ENCODE peak calls at places on chromosome 10, in eight cellular contexts. One of them, this sample, is unnamed.

GRCh38 chr10:132714096-132714721 is 71.7 kb downstream of the NKX6-2 start:
- DNase-seq in upper lobe of right lung: no peak
- DNase-seq in CD8-positive, alpha-beta T cell: no peak
- DNase-seq in PC-3: no peak
- DNase-seq in Panc1: no peak
- DNase-seq in stomach: peak; percentile 60
- DNase-seq in heart left ventricle: peak; percentile 58
- DNase-seq in prostate gland: no peak
- DNase-seq in this sample: peak; percentile 93

GRCh38 chr10:110852255-110852896 is 19.4 kb upstream of the PDCD4 start:
- DNase-seq in upper lobe of right lung: no peak
- DNase-seq in CD8-positive, alpha-beta T cell: no peak
- DNase-seq in PC-3: peak; percentile 91
- DNase-seq in Panc1: no peak
- DNase-seq in stomach: peak; percentile 71
- DNase-seq in heart left ventricle: no peak
- DNase-seq in prostate gland: no peak
- DNase-seq in this sample: no peak

GRCh38 chr10:22321831-22322662 is 1.1 kb downstream of the BMI1 start:
- DNase-seq in upper lobe of right lung: peak; percentile 74
- DNase-seq in CD8-positive, alpha-beta T cell: peak; percentile 39
- DNase-seq in PC-3: no peak
- DNase-seq in Panc1: no peak
- DNase-seq in stomach: no peak
- DNase-seq in heart left ventricle: no peak
- DNase-seq in prostate gland: no peak
- DNase-seq in this sample: no peak

GRCh38 chr10:51709324-51709972 is 10.1 kb upstream of the CSTF2T start:
- DNase-seq in upper lobe of right lung: no peak
- DNase-seq in CD8-positive, alpha-beta T cell: no peak
- DNase-seq in PC-3: no peak
- DNase-seq in Panc1: no peak
- DNase-seq in stomach: no peak
- DNase-seq in heart left ventricle: no peak
- DNase-seq in prostate gland: no peak
- DNase-seq in this sample: no peak

GRCh38 chr10:50469288-50469687 is 154.5 kb downstream of the SGMS1 start:
- DNase-seq in upper lobe of right lung: no peak
- DNase-seq in CD8-positive, alpha-beta T cell: no peak
- DNase-seq in PC-3: peak; percentile 71
- DNase-seq in Panc1: no peak
- DNase-seq in stomach: no peak
- DNase-seq in heart left ventricle: no peak
- DNase-seq in prostate gland: no peak
- DNase-seq in this sample: no peak

GRCh38 chr10:73879296-73880173 is 5.2 kb upstream of the CAMK2G start:
- DNase-seq in upper lobe of right lung: peak; percentile 94
- DNase-seq in CD8-positive, alpha-beta T cell: peak; percentile 96
- DNase-seq in PC-3: peak; percentile 100
- DNase-seq in Panc1: peak; percentile 56
- DNase-seq in stomach: peak; percentile 91
- DNase-seq in heart left ventricle: peak; percentile 89
- DNase-seq in prostate gland: peak; percentile 76
- DNase-seq in this sample: peak; percentile 58

GRCh38 chr10:18140149-18140956 is at the start of gene CACNB2:
- DNase-seq in upper lobe of right lung: peak; percentile 72
- DNase-seq in CD8-positive, alpha-beta T cell: no peak
- DNase-seq in PC-3: peak; percentile 10
- DNase-seq in Panc1: no peak
- DNase-seq in stomach: no peak
- DNase-seq in heart left ventricle: peak; percentile 81
- DNase-seq in prostate gland: peak; percentile 60
- DNase-seq in this sample: peak; percentile 70

GRCh38 chr10:93542358-93542791 is 24.1 kb upstream of the FFAR4 start:
- DNase-seq in upper lobe of right lung: no peak
- DNase-seq in CD8-positive, alpha-beta T cell: no peak
- DNase-seq in PC-3: peak; percentile 32
- DNase-seq in Panc1: no peak
- DNase-seq in stomach: peak; percentile 45
- DNase-seq in heart left ventricle: peak; percentile 84
- DNase-seq in prostate gland: no peak
- DNase-seq in this sample: no peak

GRCh38 chr10:33391611-33392010 is 57.1 kb upstream of the NRP1 start:
- DNase-seq in upper lobe of right lung: no peak
- DNase-seq in CD8-positive, alpha-beta T cell: no peak
- DNase-seq in PC-3: no peak
- DNase-seq in Panc1: no peak
- DNase-seq in stomach: no peak
- DNase-seq in heart left ventricle: no peak
- DNase-seq in prostate gland: no peak
- DNase-seq in this sample: no peak

GRCh38 chr10:97737770-97738265 is 890 bp downstream of the ZFYVE27 start:
- DNase-seq in upper lobe of right lung: no peak
- DNase-seq in CD8-positive, alpha-beta T cell: no peak
- DNase-seq in PC-3: no peak
- DNase-seq in Panc1: no peak
- DNase-seq in stomach: no peak
- DNase-seq in heart left ventricle: no peak
- DNase-seq in prostate gland: no peak
- DNase-seq in this sample: no peak
- H3K27ac ChIP-seq in upper lobe of right lung: peak overlapping the region; percentile 98
- H3K27ac ChIP-seq in CD8-positive, alpha-beta T cell: peak overlapping the region; percentile 96
- H3K27ac ChIP-seq in PC-3: no peak overlapping the region
- H3K27ac ChIP-seq in Panc1: peak overlapping the region; percentile 92
- H3K27ac ChIP-seq in stomach: peak overlapping the region; percentile 90
- H3K27ac ChIP-seq in heart left ventricle: peak overlapping the region; percentile 87
- H3K27ac ChIP-seq in prostate gland: peak overlapping the region; percentile 74
- H3K27ac ChIP-seq in this sample: no peak overlapping the region

DNA sequence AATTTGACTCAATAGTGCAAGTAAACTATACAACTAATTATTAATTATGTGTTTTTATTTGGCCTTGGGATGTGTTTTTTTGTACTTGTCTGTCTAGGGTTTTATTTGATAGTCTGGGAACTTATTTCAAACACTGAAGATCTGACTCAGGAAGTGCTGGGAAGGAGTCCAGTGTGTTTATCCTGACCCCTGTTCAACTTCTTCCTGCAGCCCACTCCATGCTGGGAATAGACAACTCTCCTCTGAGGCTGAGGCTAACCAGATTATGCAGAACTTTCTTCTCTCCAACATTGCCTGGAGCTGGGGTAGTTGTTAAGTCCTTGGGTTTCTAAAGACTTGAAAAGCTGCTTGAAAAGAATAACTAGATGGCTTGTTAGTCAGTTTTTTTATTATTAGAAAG is 6.9 kb downstream of the CISD1 start:
- DNase-seq in upper lobe of right lung: no peak
- DNase-seq in CD8-positive, alpha-beta T cell: no peak
- DNase-seq in PC-3: no peak
- DNase-seq in Panc1: no peak
- DNase-seq in stomach: no peak
- DNase-seq in heart left ventricle: no peak
- DNase-seq in prostate gland: no peak
- DNase-seq in this sample: no peak
- TF ChIP-seq CTCF in upper lobe of right lung: no peak
- TF ChIP-seq CTCF in CD8-positive, alpha-beta T cell: no peak
- TF ChIP-seq CTCF in PC-3: no peak
- TF ChIP-seq CTCF in Panc1: no peak
- TF ChIP-seq CTCF in stomach: no peak
- TF ChIP-seq CTCF in heart left ventricle: no peak
- TF ChIP-seq CTCF in prostate gland: no peak
- TF ChIP-seq CTCF in this sample: no peak

GRCh38 chr10:86524225-86524982 is 2.8 kb upstream of the WAPL start:
- DNase-seq in upper lobe of right lung: no peak
- DNase-seq in CD8-positive, alpha-beta T cell: no peak
- DNase-seq in PC-3: no peak
- DNase-seq in Panc1: no peak
- DNase-seq in stomach: no peak
- DNase-seq in heart left ventricle: no peak
- DNase-seq in prostate gland: no peak
- DNase-seq in this sample: no peak
- H3K27ac ChIP-seq in upper lobe of right lung: no peak overlapping the region
- H3K27ac ChIP-seq in CD8-positive, alpha-beta T cell: no peak overlapping the region
- H3K27ac ChIP-seq in PC-3: no peak overlapping the region
- H3K27ac ChIP-seq in Panc1: no peak overlapping the region
- H3K27ac ChIP-seq in stomach: no peak overlapping the region
- H3K27ac ChIP-seq in heart left ventricle: no peak overlapping the region
- H3K27ac ChIP-seq in prostate gland: no peak overlapping the region
- H3K27ac ChIP-seq in this sample: no peak overlapping the region

DNA sequence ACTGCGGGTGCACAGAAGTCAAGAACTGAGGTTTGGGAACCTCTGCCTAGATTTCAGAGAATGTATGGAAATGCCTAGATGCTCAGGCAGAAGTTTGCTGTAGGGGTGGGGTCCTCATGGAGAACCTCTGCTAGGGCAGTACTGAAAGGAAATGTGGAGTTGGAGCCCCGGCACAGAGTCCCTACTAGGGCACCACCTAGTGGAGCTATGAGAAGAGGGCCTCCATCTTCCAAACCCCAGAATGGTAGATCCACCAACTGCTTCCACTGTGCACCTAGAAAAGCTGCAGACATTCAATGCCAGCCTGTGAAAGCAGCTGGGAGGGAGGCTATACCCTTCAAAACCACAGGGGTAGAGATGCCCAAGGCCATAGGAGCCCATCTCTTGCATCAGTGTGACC is 1336.0 kb upstream of the CELF2 start:
- DNase-seq in upper lobe of right lung: no peak
- DNase-seq in CD8-positive, alpha-beta T cell: no peak
- DNase-seq in PC-3: no peak
- DNase-seq in Panc1: no peak
- DNase-seq in stomach: no peak
- DNase-seq in heart left ventricle: no peak
- DNase-seq in prostate gland: no peak
- DNase-seq in this sample: no peak
- TF ChIP-seq CTCF in upper lobe of right lung: no peak
- TF ChIP-seq CTCF in CD8-positive, alpha-beta T cell: no peak
- TF ChIP-seq CTCF in PC-3: no peak
- TF ChIP-seq CTCF in Panc1: no peak
- TF ChIP-seq CTCF in stomach: no peak
- TF ChIP-seq CTCF in heart left ventricle: no peak
- TF ChIP-seq CTCF in prostate gland: no peak
- TF ChIP-seq CTCF in this sample: no peak

DNA sequence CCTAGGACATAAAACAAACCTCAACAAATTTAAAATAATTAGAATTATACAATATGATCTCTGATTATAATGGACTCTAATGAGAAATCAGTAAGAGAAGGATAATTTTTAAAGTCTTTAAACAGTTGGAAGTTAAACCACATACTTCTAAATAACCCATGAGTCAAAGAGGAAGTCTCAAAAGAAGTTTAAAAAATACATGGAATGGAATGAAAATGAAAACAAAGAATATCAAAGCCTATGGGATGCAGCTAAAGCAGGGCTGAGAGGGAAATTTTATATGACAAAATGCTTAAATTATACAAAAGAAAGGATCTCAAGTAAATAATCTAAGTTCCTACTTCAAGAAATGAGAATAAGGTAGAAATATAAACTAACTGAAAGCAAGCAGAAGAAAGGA is 460.5 kb downstream of the RPS24 start:
- DNase-seq in upper lobe of right lung: no peak
- DNase-seq in CD8-positive, alpha-beta T cell: no peak
- DNase-seq in PC-3: no peak
- DNase-seq in Panc1: no peak
- DNase-seq in stomach: no peak
- DNase-seq in heart left ventricle: no peak
- DNase-seq in prostate gland: no peak
- DNase-seq in this sample: no peak
- H3K27ac ChIP-seq in upper lobe of right lung: no peak overlapping the region
- H3K27ac ChIP-seq in CD8-positive, alpha-beta T cell: no peak overlapping the region
- H3K27ac ChIP-seq in PC-3: no peak overlapping the region
- H3K27ac ChIP-seq in Panc1: no peak overlapping the region
- H3K27ac ChIP-seq in stomach: no peak overlapping the region
- H3K27ac ChIP-seq in heart left ventricle: no peak overlapping the region
- H3K27ac ChIP-seq in prostate gland: no peak overlapping the region
- H3K27ac ChIP-seq in this sample: no peak overlapping the region

GRCh38 chr10:118544401-118544948 is 51.0 kb downstream of the PRLHR start:
- DNase-seq in upper lobe of right lung: no peak
- DNase-seq in CD8-positive, alpha-beta T cell: no peak
- DNase-seq in PC-3: no peak
- DNase-seq in Panc1: no peak
- DNase-seq in stomach: no peak
- DNase-seq in heart left ventricle: no peak
- DNase-seq in prostate gland: no peak
- DNase-seq in this sample: no peak
- TF ChIP-seq CTCF in upper lobe of right lung: no peak
- TF ChIP-seq CTCF in CD8-positive, alpha-beta T cell: no peak
- TF ChIP-seq CTCF in PC-3: peak; percentile 39
- TF ChIP-seq CTCF in Panc1: peak; percentile 64
- TF ChIP-seq CTCF in stomach: no peak
- TF ChIP-seq CTCF in heart left ventricle: no peak
- TF ChIP-seq CTCF in prostate gland: peak; percentile 7
- TF ChIP-seq CTCF in this sample: no peak

GRCh38 chr10:79209831-79210230 is 137.4 kb upstream of the PPIF start:
- DNase-seq in upper lobe of right lung: no peak
- DNase-seq in CD8-positive, alpha-beta T cell: no peak
- DNase-seq in PC-3: no peak
- DNase-seq in Panc1: no peak
- DNase-seq in stomach: no peak
- DNase-seq in heart left ventricle: no peak
- DNase-seq in prostate gland: no peak
- DNase-seq in this sample: no peak
- H3K27ac ChIP-seq in upper lobe of right lung: no peak overlapping the region
- H3K27ac ChIP-seq in CD8-positive, alpha-beta T cell: no peak overlapping the region
- H3K27ac ChIP-seq in PC-3: no peak overlapping the region
- H3K27ac ChIP-seq in Panc1: no peak overlapping the region
- H3K27ac ChIP-seq in stomach: no peak overlapping the region
- H3K27ac ChIP-seq in heart left ventricle: no peak overlapping the region
- H3K27ac ChIP-seq in prostate gland: no peak overlapping the region
- H3K27ac ChIP-seq in this sample: no peak overlapping the region

DNA sequence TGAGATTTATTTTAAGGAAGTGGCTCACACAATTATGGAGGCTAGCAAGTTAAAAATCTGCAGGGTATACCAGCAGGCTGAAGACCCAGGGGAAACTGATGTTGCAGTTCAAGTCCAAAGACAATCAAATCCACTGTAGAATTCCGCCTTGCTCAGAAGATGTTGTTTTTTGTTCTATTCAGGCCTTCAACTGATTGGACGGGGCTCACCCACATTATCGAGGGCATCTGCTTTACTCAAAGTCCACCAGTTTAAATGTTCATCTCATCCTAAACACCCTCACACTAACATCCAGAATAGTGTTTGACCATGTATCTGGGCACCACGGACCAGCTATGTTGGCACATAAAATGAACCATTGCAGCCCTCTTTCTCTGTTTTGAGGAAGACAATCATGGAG is 211.2 kb upstream of the GPR26 start:
- DNase-seq in upper lobe of right lung: no peak
- DNase-seq in CD8-positive, alpha-beta T cell: no peak
- DNase-seq in PC-3: no peak
- DNase-seq in Panc1: no peak
- DNase-seq in stomach: no peak
- DNase-seq in heart left ventricle: no peak
- DNase-seq in prostate gland: no peak
- DNase-seq in this sample: no peak
- TF ChIP-seq CTCF in upper lobe of right lung: no peak
- TF ChIP-seq CTCF in CD8-positive, alpha-beta T cell: no peak
- TF ChIP-seq CTCF in PC-3: no peak
- TF ChIP-seq CTCF in Panc1: no peak
- TF ChIP-seq CTCF in stomach: no peak
- TF ChIP-seq CTCF in heart left ventricle: no peak
- TF ChIP-seq CTCF in prostate gland: no peak
- TF ChIP-seq CTCF in this sample: no peak

GRCh38 chr10:117375360-117376147 is at the start of gene PDZD8:
- DNase-seq in upper lobe of right lung: peak; percentile 98
- DNase-seq in CD8-positive, alpha-beta T cell: peak; percentile 94
- DNase-seq in PC-3: peak; percentile 87
- DNase-seq in Panc1: peak; percentile 61
- DNase-seq in stomach: peak; percentile 96
- DNase-seq in heart left ventricle: peak; percentile 96
- DNase-seq in prostate gland: peak; percentile 94
- DNase-seq in this sample: peak; percentile 91
- H3K27ac ChIP-seq in upper lobe of right lung: peak within 1 kb of the TSS; percentile 87
- H3K27ac ChIP-seq in CD8-positive, alpha-beta T cell: peak within 1 kb of the TSS; percentile 73
- H3K27ac ChIP-seq in PC-3: peak within 1 kb of the TSS; percentile 6
- H3K27ac ChIP-seq in Panc1: peak within 1 kb of the TSS; percentile 85
- H3K27ac ChIP-seq in stomach: peak within 1 kb of the TSS; percentile 99
- H3K27ac ChIP-seq in heart left ventricle: peak within 1 kb of the TSS; percentile 92
- H3K27ac ChIP-seq in prostate gland: peak within 1 kb of the TSS; percentile 95
- H3K27ac ChIP-seq in this sample: peak within 1 kb of the TSS; percentile 87